ENCODE peak calls at places on chromosomes 5 and 9, in five cellular contexts. C is fibroblast of lung; D is AG04449; G is CD8-positive, alpha-beta T cell; A is nephron progenitor cell. X is an unnamed sample.

GRCh38 chr5:104015765-104016164 is 453.2 kb upstream of the NUDT12 start:
- DNase-seq in C (no peak), D (no peak), G (no peak), A (no peak), X (no peak)

GRCh38 chr5:21097661-21098060 is 1109.7 kb upstream of the CDH18 start:
- DNase-seq in C (no peak), D (no peak), G (no peak), A (no peak), X (no peak)

GRCh38 chr5:159017787-159018186 is 81.9 kb downstream of the EBF1 start:
- DNase-seq in C (peak), D (no peak), G (no peak), A (no peak), X (no peak)

GRCh38 chr5:156617426-156617825 is 232.7 kb upstream of the PPP1R2B start:
- DNase-seq in C (no peak), D (no peak), G (no peak), A (no peak), X (no peak)

GRCh38 chr5:65861830-65862241 is 64.5 kb upstream of the ERBIN start:
- DNase-seq in C (peak), D (peak), G (no peak), A (no peak), X (no peak)

GRCh38 chr5:125050926-125051325 is 304.5 kb upstream of the ZNF608 start:
- DNase-seq in C (no peak), D (no peak), G (no peak), A (no peak), X (no peak)

GRCh38 chr9:89465726-89466308 is 32.1 kb downstream of the SEMA4D start:
- DNase-seq in C (no peak), D (no peak), G (no peak), A (no peak), X (no peak)

GRCh38 chr5:107515521-107515920 is 155.2 kb downstream of the EFNA5 start:
- DNase-seq in C (no peak), D (no peak), G (no peak), A (no peak), X (no peak)

GRCh38 chr9:16869961-16870605 is 387 bp downstream of the BNC2 start:
- DNase-seq in C (peak), D (no peak), G (no peak), A (peak), X (no peak)

GRCh38 chr5:125659316-125660071 is 763.7 kb upstream of the GRAMD2B start:
- DNase-seq in C (peak), D (no peak), G (no peak), A (no peak), X (no peak)

GRCh38 chr9:32161209-32161608 is 223.2 kb upstream of the ACO1 start:
- DNase-seq in C (no peak), D (no peak), G (no peak), A (no peak), X (no peak)

GRCh38 chr9:12414514-12414913 is 278.7 kb upstream of the TYRP1 start:
- DNase-seq in C (no peak), D (no peak), G (no peak), A (no peak), X (no peak)

GRCh38 chr5:24068507-24068906 is 561.1 kb downstream of the PRDM9 start:
- DNase-seq in C (no peak), D (no peak), G (no peak), A (no peak), X (no peak)

GRCh38 chr9:81620009-81620405 is 69.3 kb downstream of the TLE1 start:
- DNase-seq in C (no peak), D (no peak), G (no peak), A (no peak), X (no peak)

GRCh38 chr9:97695390-97695789 is 1.8 kb downstream of the XPA start:
- DNase-seq in C (no peak), D (no peak), G (no peak), A (no peak), X (no peak)

GRCh38 chr5:106755789-106756188 is 914.9 kb downstream of the EFNA5 start:
- DNase-seq in C (no peak), D (no peak), G (no peak), A (no peak), X (no peak)

GRCh38 chr5:160702856-160703453 is 149.1 kb downstream of the ATP10B start:
- DNase-seq in C (no peak), D (no peak), G (no peak), A (no peak), X (peak)

GRCh38 chr9:36861528-36862205 is 172.4 kb downstream of the PAX5 start:
- DNase-seq in C (no peak), D (no peak), G (no peak), A (no peak), X (no peak)

GRCh38 chr9:4327504-4328191 is 27.8 kb upstream of the GLIS3 start:
- DNase-seq in C (peak), D (no peak), G (no peak), A (no peak), X (no peak)

GRCh38 chr9:92657296-92658094 is 12.4 kb downstream of the IPPK start:
- DNase-seq in C (no peak), D (no peak), G (no peak), A (no peak), X (no peak)

GRCh38 chr9:120693609-120694008 is 20.7 kb downstream of the MEGF9 start:
- DNase-seq in C (peak), D (no peak), G (no peak), A (no peak), X (no peak)

GRCh38 chr9:115250646-115251045 is 132.7 kb upstream of the TNC start:
- DNase-seq in C (peak), D (peak), G (no peak), A (no peak), X (no peak)

GRCh38 chr9:27280858-27281257 is 16.1 kb downstream of the EQTN start:
- DNase-seq in C (no peak), D (no peak), G (no peak), A (no peak), X (no peak)

GRCh38 chr5:75617746-75618352 is 6.6 kb downstream of the ANKDD1B start:
- DNase-seq in C (peak), D (peak), G (no peak), A (no peak), X (no peak)

GRCh38 chr5:156892223-156892622 is 42.1 kb downstream of the PPP1R2B start:
- DNase-seq in C (no peak), D (no peak), G (no peak), A (no peak), X (no peak)

GRCh38 chr9:86500667-86501435 is 146.6 kb upstream of the TUT7 start:
- DNase-seq in C (peak), D (peak), G (no peak), A (no peak), X (no peak)
- TF ChIP-seq CTCF in C (no peak), D (no peak), G (no peak), A (no peak), X (no peak)

DNA sequence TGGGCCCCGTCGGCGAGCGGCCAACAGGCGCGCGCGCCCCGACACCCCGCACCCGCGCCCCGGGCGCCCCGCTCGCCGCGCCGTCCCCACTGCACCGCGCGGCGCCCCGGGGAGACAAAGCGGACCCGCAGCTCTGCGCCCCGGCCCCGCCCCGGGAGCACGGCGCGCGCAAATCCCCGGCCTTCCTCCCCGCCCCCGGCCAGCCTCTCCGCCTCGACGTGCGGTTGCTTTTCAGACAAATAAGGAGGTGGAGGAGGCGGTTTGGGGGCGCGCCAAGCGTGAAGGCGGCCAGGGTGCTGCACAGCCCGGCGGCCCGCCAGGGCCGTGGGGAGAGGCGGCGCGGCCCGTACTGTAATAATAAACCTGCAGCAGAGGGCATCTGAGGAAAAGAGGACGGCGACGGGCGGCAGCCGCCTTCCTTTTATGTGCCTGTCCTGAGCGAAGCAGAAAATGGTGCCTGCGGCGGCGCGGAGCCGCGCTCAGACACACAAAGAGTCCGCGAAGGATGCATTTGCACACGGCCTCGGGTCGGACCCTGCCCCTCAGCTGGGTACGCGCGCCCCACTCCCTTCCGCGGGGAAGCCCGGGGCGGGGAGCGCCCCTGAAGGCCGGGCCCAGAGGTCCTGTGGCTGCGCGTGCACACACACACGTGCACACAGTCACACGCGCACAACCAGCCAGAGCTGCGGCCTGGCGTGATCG is 739 bp upstream of the NREP start:
- DNase-seq in C (peak), D (no peak), G (peak), A (peak), X (peak)
- TF ChIP-seq CTCF in C (no peak), D (no peak), G (no peak), A (no peak), X (no peak)

GRCh38 chr5:147558826-147559225 is 49.0 kb upstream of the DPYSL3 start:
- DNase-seq in C (peak), D (no peak), G (no peak), A (peak), X (peak)
- TF ChIP-seq CTCF in C (peak), D (peak), G (no peak), A (peak), X (peak)

GRCh38 chr5:136064510-136064909 is 35.7 kb downstream of the TGFBI start:
- DNase-seq in C (peak), D (no peak), G (no peak), A (no peak), X (no peak)
- TF ChIP-seq CTCF in C (peak), D (no peak), G (no peak), A (no peak), X (peak)

DNA sequence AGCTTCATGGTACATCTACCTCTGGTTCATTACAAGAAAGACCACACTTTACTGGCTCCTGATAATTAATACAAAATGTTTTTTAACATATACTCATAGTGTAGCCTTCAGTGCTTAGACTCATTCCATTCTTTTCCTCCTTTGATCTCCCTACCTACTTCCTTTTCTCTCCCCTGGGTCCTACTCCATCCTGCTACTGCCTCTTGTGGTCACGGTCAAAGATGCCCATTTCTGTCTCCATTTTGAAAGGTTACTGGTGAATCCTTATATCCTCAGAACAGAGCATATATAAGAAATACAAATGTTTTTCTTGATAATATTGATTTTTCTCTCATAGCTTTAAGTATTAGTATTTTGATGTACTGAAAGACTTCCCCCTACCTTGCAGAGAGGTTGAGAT is 375.9 kb downstream of the ARRDC3 start:
- DNase-seq in C (no peak), D (no peak), G (no peak), A (no peak), X (no peak)
- TF ChIP-seq CTCF in C (no peak), D (no peak), G (no peak), A (peak), X (no peak)

DNA sequence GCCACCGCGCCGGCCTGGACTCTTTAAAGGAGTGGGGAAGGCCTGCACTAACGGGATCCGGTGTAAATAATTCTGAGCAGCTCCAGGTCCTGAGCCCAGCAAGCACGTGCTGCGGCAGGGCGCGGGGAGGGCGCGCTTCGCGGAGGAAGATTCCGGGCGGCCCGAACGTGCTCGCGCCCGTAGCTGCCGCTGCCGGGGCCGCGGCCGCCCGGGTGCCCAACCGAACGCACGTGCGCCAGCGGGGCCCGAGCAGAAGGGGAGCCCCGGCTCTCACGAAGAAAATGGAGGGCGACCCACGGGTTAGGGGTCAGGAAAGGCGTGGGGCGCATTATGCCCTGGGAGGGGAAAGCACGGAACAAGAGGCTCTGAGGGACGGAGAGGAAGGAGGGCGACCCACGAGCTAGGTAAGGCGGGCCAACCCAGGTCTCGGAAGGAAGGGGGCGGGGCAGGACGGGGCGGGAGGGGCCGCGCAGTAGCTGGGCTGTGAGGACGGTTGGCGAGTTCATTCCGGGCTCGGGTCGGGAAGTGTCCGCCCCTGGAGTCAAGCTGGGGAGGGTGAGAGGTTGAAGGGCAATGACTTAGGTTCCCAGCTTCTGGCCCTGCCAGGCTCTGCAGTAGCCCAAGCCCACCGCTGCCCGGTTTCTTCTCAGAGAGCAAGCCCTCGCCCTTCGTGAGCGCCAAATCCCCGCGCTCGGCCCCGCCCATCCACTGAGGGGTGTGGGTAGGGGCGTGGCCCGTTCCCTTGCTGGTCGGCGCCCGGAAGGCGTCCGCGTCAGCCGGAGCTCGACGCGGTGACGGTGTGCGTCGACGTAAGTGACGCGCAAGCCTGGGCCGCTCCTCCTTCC is at the start of gene ZNF131:
- DNase-seq in C (peak), D (peak), G (peak), A (peak), X (peak)
- TF ChIP-seq CTCF in C (no peak), D (no peak), G (no peak), A (no peak), X (no peak)

GRCh38 chr5:113124914-113125313 is 148.3 kb downstream of the DCP2 start:
- DNase-seq in C (no peak), D (no peak), G (no peak), A (no peak), X (no peak)

GRCh38 chr5:113118765-113119164 is 142.2 kb downstream of the DCP2 start:
- DNase-seq in C (no peak), D (no peak), G (no peak), A (no peak), X (no peak)

GRCh38 chr5:113123563-113123962 is 147.0 kb downstream of the DCP2 start:
- DNase-seq in C (no peak), D (no peak), G (no peak), A (no peak), X (no peak)

GRCh38 chr5:113119271-113119924 is 142.8 kb downstream of the DCP2 start:
- DNase-seq in C (no peak), D (no peak), G (no peak), A (peak), X (no peak)

DNA sequence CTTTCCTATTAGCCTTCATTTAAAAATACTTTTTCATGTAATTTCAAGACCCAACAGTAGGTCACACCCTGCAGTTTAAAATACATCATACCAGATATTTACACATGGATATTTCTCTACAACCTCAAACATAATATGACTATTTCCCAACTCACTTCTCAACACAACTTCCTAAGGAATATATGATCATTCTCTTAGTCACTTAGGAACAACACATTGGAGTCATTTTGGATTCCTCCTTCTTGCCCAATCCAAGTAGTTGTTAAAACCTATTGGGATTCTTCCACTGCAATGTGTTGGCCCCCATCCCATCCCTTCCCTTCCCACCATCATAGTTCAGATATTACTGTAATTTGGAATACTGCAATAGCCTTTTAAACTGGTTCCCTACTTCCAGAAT is 145.5 kb downstream of the DCP2 start:
- DNase-seq in C (peak), D (peak), G (no peak), A (no peak), X (no peak)
- TF ChIP-seq CTCF in C (no peak), D (no peak), G (no peak), A (no peak), X (no peak)

DNA sequence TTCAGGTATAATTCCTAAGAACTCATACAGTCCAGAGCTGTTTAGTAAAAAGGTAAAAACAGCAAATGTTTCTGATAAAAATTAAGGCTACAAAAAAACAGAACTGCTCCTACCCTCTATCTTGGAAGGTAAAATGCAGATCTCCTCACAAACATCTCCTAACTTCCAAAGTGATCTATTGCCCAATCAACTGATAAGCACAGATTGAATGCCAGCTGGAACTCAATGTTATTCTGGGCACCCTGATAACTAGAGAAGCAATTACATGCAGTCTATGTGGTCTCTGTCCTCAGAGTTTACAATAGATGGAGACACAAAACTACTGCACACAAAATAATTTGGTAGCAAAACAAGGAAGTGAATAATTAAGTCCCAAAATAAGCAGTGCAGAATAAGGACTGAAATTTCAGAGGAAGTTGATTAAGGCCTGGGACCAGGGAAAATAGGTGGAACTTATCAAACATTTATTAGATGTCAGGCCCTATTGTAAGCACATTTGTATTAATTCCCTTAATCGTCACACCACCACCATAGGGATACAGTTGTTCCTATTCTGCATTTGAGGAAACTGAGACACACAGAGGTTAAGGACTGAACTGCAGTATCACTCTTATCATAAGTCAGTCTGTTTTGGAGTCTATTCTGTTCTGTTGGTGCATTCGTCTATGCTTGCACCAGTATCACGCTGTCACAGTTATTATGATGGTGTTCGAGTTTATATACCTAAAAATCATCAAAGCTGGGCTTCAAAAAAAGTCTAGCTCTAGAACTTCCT is 102.2 kb upstream of the TARS1 start:
- DNase-seq in C (no peak), D (no peak), G (no peak), A (no peak), X (no peak)
- TF ChIP-seq CTCF in C (no peak), D (no peak), G (no peak), A (no peak), X (no peak)

X was measured in GM10248.